ENCODE peak calls at places on chromosomes 13 and 19, in four cellular contexts. One of them, this sample, is unnamed.

GRCh38 chr19:4473708-4474503 is 1.8 kb downstream of the HDGFL2 start:
- DNase-seq in iPS-NIHi11: no peak
- DNase-seq in RPMI7951: no peak
- DNase-seq in stimulated activated CD4-positive, alpha-beta T cell treated with anti-CD3 and anti-CD28 coated beads, TNF-alpha, amount 100 ng/mL, for 48 hours: no peak
- DNase-seq in this sample: no peak

GRCh38 chr19:7689165-7689564 is 8.5 kb downstream of the TRAPPC5 start:
- DNase-seq in iPS-NIHi11: no peak
- DNase-seq in stimulated activated CD4-positive, alpha-beta T cell treated with anti-CD3 and anti-CD28 coated beads, TNF-alpha, amount 100 ng/mL, for 48 hours: no peak
- DNase-seq in RPMI7951: no peak
- DNase-seq in this sample: no peak

GRCh38 chr13:49584771-49585182 is 581 bp downstream of the RCBTB1 start:
- DNase-seq in iPS-NIHi11: no peak
- DNase-seq in stimulated activated CD4-positive, alpha-beta T cell treated with anti-CD3 and anti-CD28 coated beads, TNF-alpha, amount 100 ng/mL, for 48 hours: no peak
- DNase-seq in RPMI7951: no peak
- DNase-seq in this sample: no peak

GRCh38 chr13:76677047-76677446 is 209.2 kb downstream of the KCTD12 start:
- DNase-seq in stimulated activated CD4-positive, alpha-beta T cell treated with anti-CD3 and anti-CD28 coated beads, TNF-alpha, amount 100 ng/mL, for 48 hours: no peak
- DNase-seq in RPMI7951: peak
- DNase-seq in iPS-NIHi11: no peak
- DNase-seq in this sample: no peak

GRCh38 chr19:18254546-18255500 is 19.4 kb downstream of the IQCN start:
- DNase-seq in RPMI7951: no peak
- DNase-seq in iPS-NIHi11: peak
- DNase-seq in stimulated activated CD4-positive, alpha-beta T cell treated with anti-CD3 and anti-CD28 coated beads, TNF-alpha, amount 100 ng/mL, for 48 hours: no peak
- DNase-seq in this sample: no peak

GRCh38 chr19:41707502-41707812 is 969 bp upstream of the CEACAM5 start:
- DNase-seq in iPS-NIHi11: no peak
- DNase-seq in stimulated activated CD4-positive, alpha-beta T cell treated with anti-CD3 and anti-CD28 coated beads, TNF-alpha, amount 100 ng/mL, for 48 hours: no peak
- DNase-seq in RPMI7951: no peak
- DNase-seq in this sample: no peak

GRCh38 chr13:76025392-76025791 is 389.3 kb downstream of the LMO7 start:
- DNase-seq in stimulated activated CD4-positive, alpha-beta T cell treated with anti-CD3 and anti-CD28 coated beads, TNF-alpha, amount 100 ng/mL, for 48 hours: no peak
- DNase-seq in iPS-NIHi11: no peak
- DNase-seq in RPMI7951: no peak
- DNase-seq in this sample: no peak

GRCh38 chr19:58150328-58150921 is at the start of gene ZNF329:
- DNase-seq in stimulated activated CD4-positive, alpha-beta T cell treated with anti-CD3 and anti-CD28 coated beads, TNF-alpha, amount 100 ng/mL, for 48 hours: peak
- DNase-seq in iPS-NIHi11: peak
- DNase-seq in RPMI7951: peak
- DNase-seq in this sample: peak